ENCODE peak calls at places on chromosomes 6 and 20, in seven cellular contexts. X, K, U, Z, V, J and W are unnamed samples.

GRCh38 chr6:108606130-108606797 is 45.5 kb downstream of the FOXO3 start:
- DNase-seq in Z (no peak), U (no peak), J (no peak), X (no peak), V (no peak), K (no peak), W (no peak)

GRCh38 chr6:123074616-123075015 is 78.6 kb downstream of the CLVS2 start:
- DNase-seq in K (no peak), V (no peak), X (no peak), U (no peak), Z (no peak), J (no peak), W (no peak)

GRCh38 chr20:59242714-59243626 is 57.4 kb upstream of the EDN3 start:
- DNase-seq in J (no peak), X (no peak), V (no peak), Z (no peak), U (no peak), K (no peak), W (no peak)

GRCh38 chr20:22333885-22334545 is 250.4 kb downstream of the FOXA2 start:
- DNase-seq in K (peak), J (peak), Z (peak), X (peak), V (no peak), U (peak), W (no peak)

GRCh38 chr6:158633127-158633526 is 11.4 kb downstream of the DYNLT1 start:
- DNase-seq in U (no peak), J (no peak), K (no peak), X (no peak), Z (no peak), V (no peak), W (no peak)

GRCh38 chr6:111534366-111534765 is 51.3 kb upstream of the REV3L start:
- DNase-seq in U (no peak), Z (peak), K (no peak), X (no peak), J (no peak), V (no peak), W (no peak)

GRCh38 chr20:63895886-63896135 is 885 bp downstream of the DNAJC5 start:
- DNase-seq in U (no peak), K (no peak), Z (no peak), V (no peak), X (peak), J (no peak), W (no peak)

GRCh38 chr6:3895303-3895635 is 46.1 kb downstream of the FAM50B start:
- DNase-seq in X (no peak), J (no peak), Z (no peak), K (no peak), V (no peak), U (no peak), W (no peak)

GRCh38 chr20:16145919-16146318 is 427.3 kb downstream of the KIF16B start:
- DNase-seq in X (no peak), U (no peak), Z (no peak), V (no peak), J (no peak), K (no peak), W (no peak)

GRCh38 chr6:90294614-90294988 is 2.0 kb downstream of the BACH2 start:
- DNase-seq in J (no peak), X (no peak), V (peak), K (no peak), Z (peak), U (peak), W (no peak)

GRCh38 chr20:63968928-63969760 is 586 bp downstream of the ZNF512B start:
- DNase-seq in U (peak), J (peak), X (no peak), Z (peak), V (no peak), K (no peak), W (no peak)

GRCh38 chr20:22984611-22985010 is 50.5 kb upstream of the SSTR4 start:
- DNase-seq in Z (no peak), K (no peak), U (no peak), V (no peak), X (no peak), J (no peak), W (no peak)

GRCh38 chr6:107652526-107653182 is 162.7 kb downstream of the SOBP start:
- DNase-seq in J (no peak), Z (peak), V (no peak), X (no peak), K (no peak), U (no peak), W (no peak)

GRCh38 chr20:19784511-19785172 is 26.6 kb downstream of the RIN2 start:
- DNase-seq in U (peak), K (peak), X (peak), Z (peak), V (no peak), J (peak), W (no peak)

GRCh38 chr6:79802657-79803310 is 144.6 kb downstream of the ELOVL4 start:
- DNase-seq in J (no peak), V (no peak), U (no peak), K (no peak), X (no peak), Z (no peak), W (no peak)

GRCh38 chr6:112253505-112253841 is 894 bp downstream of the LAMA4 start:
- DNase-seq in J (no peak), V (no peak), U (no peak), X (no peak), Z (no peak), K (no peak), W (no peak)

GRCh38 chr6:146090474-146090873 is 61.6 kb downstream of the GRM1 start:
- DNase-seq in V (no peak), K (no peak), J (no peak), U (no peak), Z (no peak), X (no peak), W (no peak)

GRCh38 chr20:2741463-2741862 is 48.9 kb downstream of the EBF4 start:
- DNase-seq in Z (no peak), J (no peak), U (no peak), V (peak), K (no peak), X (no peak), W (no peak)

GRCh38 chr6:47247227-47247797 is 62.4 kb downstream of the TNFRSF21 start:
- DNase-seq in V (no peak), J (no peak), Z (peak), K (no peak), X (peak), U (no peak), W (no peak)

GRCh38 chr6:137904822-137905617 is 38.0 kb downstream of the TNFAIP3 start:
- DNase-seq in V (no peak), Z (no peak), U (no peak), J (no peak), X (peak), K (no peak), W (no peak)

GRCh38 chr6:53792016-53792415 is 2.8 kb upstream of the LRRC1 start:
- DNase-seq in U (no peak), K (no peak), Z (no peak), V (no peak), X (no peak), J (no peak), W (no peak)

GRCh38 chr20:55561259-55561658 is 444.1 kb downstream of the CBLN4 start:
- DNase-seq in V (no peak), Z (no peak), X (no peak), K (no peak), J (no peak), U (no peak), W (no peak)

GRCh38 chr20:50042370-50043313 is 59.9 kb downstream of the SNAI1 start:
- DNase-seq in Z (no peak), X (no peak), V (no peak), J (no peak), U (no peak), K (no peak), W (no peak)

GRCh38 chr20:41482647-41483552 is 116.3 kb upstream of the EMILIN3 start:
- DNase-seq in K (no peak), J (no peak), Z (no peak), U (no peak), V (no peak), X (peak), W (no peak)

GRCh38 chr6:158622545-158623190 is 21.9 kb downstream of the DYNLT1 start:
- DNase-seq in Z (no peak), X (no peak), J (no peak), K (no peak), U (no peak), V (no peak), W (no peak)

GRCh38 chr6:16404456-16404855 is 166.1 kb downstream of the GMPR start:
- DNase-seq in Z (no peak), V (no peak), X (no peak), K (no peak), J (no peak), U (no peak), W (no peak)

GRCh38 chr6:156617376-156617775 is 159.8 kb upstream of the ARID1B start:
- DNase-seq in J (no peak), V (no peak), K (no peak), X (peak), Z (no peak), U (no peak), W (no peak)

GRCh38 chr6:156622185-156622584 is 155.0 kb upstream of the ARID1B start:
- DNase-seq in J (no peak), Z (no peak), U (no peak), K (no peak), V (no peak), X (no peak), W (no peak)

GRCh38 chr6:156616495-156616894 is 160.7 kb upstream of the ARID1B start:
- DNase-seq in U (no peak), Z (no peak), V (no peak), K (no peak), J (no peak), X (no peak), W (no peak)

GRCh38 chr6:156613996-156614395 is 163.2 kb upstream of the ARID1B start:
- DNase-seq in V (no peak), X (no peak), J (no peak), Z (no peak), K (no peak), U (no peak), W (no peak)

DNA sequence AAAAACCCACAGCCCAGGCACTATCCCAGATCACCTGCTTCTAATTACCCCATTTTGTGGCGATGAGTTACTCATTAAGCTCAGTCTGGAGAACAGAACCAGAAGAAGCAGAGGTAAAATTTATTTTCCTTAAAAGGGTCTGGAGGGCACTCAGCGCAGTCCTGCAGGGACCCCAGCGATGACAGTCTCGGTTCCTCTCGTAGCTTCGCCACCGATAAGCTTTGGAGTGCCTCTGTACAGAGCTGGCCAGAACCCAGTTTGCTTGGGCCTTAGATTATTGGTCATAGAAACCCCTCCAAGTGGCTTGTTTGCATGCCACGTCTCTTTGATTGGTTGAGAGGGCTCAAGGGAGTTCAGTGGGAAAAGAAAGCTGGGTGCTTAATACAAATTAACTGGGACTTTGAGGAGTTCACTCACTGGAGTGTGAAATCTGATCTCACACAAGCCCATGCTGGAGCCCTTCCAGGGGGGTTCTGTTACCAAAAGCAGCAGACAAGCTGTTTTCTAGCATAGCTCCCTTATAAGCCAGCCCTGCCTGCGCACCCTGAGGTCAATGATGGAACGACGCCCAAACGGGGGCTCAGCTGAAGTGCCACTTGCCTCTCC is 158.5 kb upstream of the ARID1B start:
- DNase-seq in U (peak), J (no peak), Z (no peak), V (no peak), K (no peak), X (no peak), W (no peak)
- TF ChIP-seq CTCF in U (no peak), J (no peak), Z (no peak), V (no peak), K (no peak), X (no peak), W (peak)

DNA sequence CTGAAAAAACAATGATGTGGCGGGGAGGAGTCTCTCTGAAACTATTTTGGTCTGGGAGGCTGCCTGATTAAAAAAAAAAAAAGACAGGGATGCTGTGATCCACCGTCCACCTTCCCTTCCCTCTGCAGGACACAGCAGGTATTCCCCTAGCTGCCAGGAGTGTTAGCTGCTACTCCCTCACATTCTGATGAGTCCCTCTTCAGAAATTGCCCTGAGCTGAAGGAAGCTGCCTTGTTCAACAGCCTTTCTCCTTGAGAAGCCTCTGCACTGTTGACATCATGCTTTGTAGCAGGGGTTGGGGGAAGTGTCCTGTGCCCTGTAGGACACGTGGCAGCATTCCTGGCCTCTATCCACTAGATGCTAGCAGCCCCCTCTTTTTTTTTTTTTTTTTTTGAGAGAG is 71.7 kb upstream of the ZMYND8 start:
- DNase-seq in V (no peak), X (no peak), Z (no peak), K (no peak), J (no peak), U (no peak), W (no peak)
- TF ChIP-seq CTCF in V (no peak), X (no peak), Z (no peak), K (no peak), J (no peak), U (no peak), W (no peak)

DNA sequence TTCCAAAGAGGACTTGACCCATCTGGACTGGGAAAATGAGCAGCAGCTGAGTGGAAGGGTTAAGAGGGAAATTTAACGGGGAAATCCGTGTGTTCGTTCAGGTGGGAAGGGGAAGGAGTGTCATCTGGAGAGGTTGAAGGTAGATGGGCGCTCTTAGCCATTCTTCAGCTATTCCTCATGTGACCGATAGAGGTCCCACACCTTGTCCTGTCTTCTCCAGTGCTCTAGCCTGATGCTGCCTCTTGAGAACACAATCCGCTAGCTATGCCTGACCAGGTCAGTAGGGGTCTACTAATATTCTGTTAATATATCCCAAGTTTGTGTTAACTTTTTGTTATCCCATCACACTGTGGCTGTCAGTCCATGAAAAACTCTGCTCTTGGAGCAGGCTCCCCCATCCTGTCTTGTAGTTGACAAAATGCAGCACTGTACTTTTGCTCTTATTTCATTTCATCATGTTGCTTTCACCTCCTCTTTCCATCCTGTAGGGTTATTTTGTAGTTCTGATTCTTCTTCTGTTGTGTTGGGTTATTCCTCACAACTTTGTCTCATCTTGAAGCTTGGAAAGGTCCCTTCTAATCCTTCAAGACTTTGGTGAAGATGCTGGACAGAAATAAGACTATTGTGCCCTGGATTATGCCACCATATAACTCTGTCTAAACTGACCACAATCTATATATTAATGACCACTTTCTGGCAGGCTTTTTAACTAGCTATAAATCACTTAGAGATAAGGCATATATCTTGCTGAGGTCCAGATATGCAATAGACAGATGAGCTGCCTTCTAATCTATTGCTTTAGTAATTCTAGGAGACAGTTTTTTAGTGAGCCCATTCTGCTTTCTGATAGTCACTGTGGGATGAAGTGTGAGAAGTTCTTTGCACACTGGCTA is 123.4 kb upstream of the SUPT3H start:
- DNase-seq in V (no peak), Z (no peak), J (no peak), U (no peak), X (no peak), K (peak), W (no peak)
- TF ChIP-seq CTCF in V (no peak), Z (no peak), J (peak), U (peak), X (peak), K (peak), W (peak)

DNA sequence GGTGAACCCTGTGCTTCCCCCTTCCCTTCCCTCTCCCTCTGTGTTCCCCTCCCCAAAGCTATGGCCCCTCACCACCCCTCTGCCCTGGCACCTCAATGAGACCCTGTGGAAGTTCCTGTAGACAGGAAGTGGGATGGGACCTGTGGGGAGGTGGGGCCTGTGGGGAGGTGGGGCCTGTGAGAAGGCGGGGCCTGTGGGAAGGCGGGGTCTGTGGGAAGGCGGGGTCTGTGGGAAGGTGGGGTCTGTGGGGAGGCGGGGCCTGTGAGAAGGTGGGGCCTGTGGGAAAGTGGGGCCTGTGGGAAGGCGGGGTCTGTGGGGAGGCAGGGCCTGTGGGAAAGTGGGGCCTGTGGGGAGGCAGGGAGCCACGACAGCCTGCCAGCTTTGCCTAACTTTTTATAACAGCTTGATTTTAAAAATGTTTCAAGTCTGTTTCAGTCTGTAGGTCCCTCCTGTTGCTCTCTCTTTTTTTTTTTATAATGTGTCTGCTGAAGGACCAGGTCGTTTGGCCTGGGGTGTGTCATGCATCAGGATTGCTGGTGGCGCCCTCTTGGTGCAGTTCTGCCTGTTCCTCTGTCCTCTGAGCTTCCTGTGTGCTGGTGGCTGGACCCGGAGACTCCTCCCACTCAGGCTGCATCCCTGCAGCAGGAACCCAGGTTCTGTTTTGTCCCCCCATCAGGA is 70.5 kb upstream of the SLCO4A1 start:
- DNase-seq in X (no peak), Z (peak), J (no peak), U (no peak), V (no peak), K (peak), W (no peak)
- TF ChIP-seq CTCF in X (no peak), Z (no peak), J (no peak), U (no peak), V (no peak), K (no peak), W (no peak)

DNA sequence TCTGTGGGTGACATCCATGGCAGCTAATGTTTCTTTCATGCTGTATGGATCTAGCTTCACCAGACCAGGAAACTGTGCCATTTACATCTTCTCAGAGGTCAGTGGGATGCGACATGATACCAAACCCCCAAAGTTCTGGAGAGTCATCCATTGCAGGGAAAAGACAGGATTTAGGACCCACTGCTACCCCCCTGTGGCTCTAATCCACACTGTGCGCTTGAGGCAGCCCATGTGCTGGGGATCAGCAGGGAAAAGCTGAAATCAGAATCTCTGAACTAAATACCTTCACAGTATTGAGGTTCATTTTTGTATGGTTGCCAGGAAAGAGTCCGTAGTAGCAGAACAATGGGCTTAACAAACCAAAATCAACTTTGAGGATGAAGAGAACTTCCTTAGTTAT is 164.4 kb downstream of the TMEM242 start:
- DNase-seq in U (no peak), X (no peak), V (no peak), K (no peak), J (peak), Z (no peak), W (no peak)
- TF ChIP-seq CTCF in U (no peak), X (no peak), V (no peak), K (peak), J (no peak), Z (no peak), W (peak)